ENCODE peak calls at places on chromosomes 16 and 17, in nine cellular contexts. K is effector memory CD8-positive, alpha-beta T cell; F is heart left ventricle; S is HEK293T; G is NCI-H1092; N is DMS79; L is cardiac fibroblast; Z is NCI-H2171; Y is C1 segment of cervical spinal cord. C is an unnamed sample.

GRCh38 chr16:89355686-89356085 is 134.7 kb downstream of the ANKRD11 start:
- DNase-seq in K (no peak), F (no peak), S (no peak), G (no peak), N (no peak), L (no peak), Z (no peak), Y (no peak), C (no peak)

GRCh38 chr16:25108054-25108453 is 3.5 kb upstream of the LCMT1 start:
- DNase-seq in K (peak), F (no peak), S (no peak), G (peak), N (no peak), L (no peak), Z (no peak), Y (no peak), C (peak)

GRCh38 chr17:64001763-64002529 is 3.8 kb downstream of the PRR29 start:
- DNase-seq in K (no peak), F (peak), S (no peak), G (no peak), N (no peak), L (peak), Z (no peak), Y (no peak), C (no peak)

GRCh38 chr17:53135969-53136368 is 686.8 kb upstream of the KIF2B start:
- DNase-seq in K (no peak), F (no peak), S (no peak), G (no peak), N (no peak), L (no peak), Z (no peak), Y (no peak), C (no peak)

GRCh38 chr17:57732062-57732461 is 13.0 kb downstream of the CCDC182 start:
- DNase-seq in K (no peak), F (no peak), S (no peak), G (no peak), N (peak), L (no peak), Z (peak), Y (no peak), C (no peak)

GRCh38 chr17:78401246-78401645 is 22.8 kb downstream of the PGS1 start:
- DNase-seq in K (no peak), F (no peak), S (no peak), G (no peak), N (no peak), L (peak), Z (no peak), Y (no peak), C (peak)

GRCh38 chr16:71623597-71623996 is 2.4 kb upstream of the MARVELD3 start:
- DNase-seq in K (no peak), F (no peak), S (no peak), G (no peak), N (no peak), L (no peak), Z (no peak), Y (no peak), C (no peak)

GRCh38 chr17:31112001-31112661 is 17.4 kb downstream of the NF1 start:
- DNase-seq in K (no peak), F (no peak), S (no peak), G (no peak), N (no peak), L (no peak), Z (no peak), Y (no peak), C (peak)

GRCh38 chr16:68792465-68793324 is 50.6 kb upstream of the TANGO6 start:
- DNase-seq in K (no peak), F (no peak), S (no peak), G (no peak), N (no peak), L (peak), Z (peak), Y (no peak), C (peak)

GRCh38 chr16:50310308-50311133 is 44.2 kb downstream of the ADCY7 start:
- DNase-seq in K (no peak), F (no peak), S (no peak), G (no peak), N (no peak), L (no peak), Z (no peak), Y (no peak), C (no peak)

GRCh38 chr17:1174490-1174889 is 5.3 kb downstream of the ABR start:
- DNase-seq in K (no peak), F (no peak), S (no peak), G (no peak), N (no peak), L (no peak), Z (no peak), Y (no peak), C (no peak)

GRCh38 chr16:4556112-4556511 is at the start of gene C16orf96:
- DNase-seq in K (no peak), F (no peak), S (no peak), G (no peak), N (no peak), L (no peak), Z (no peak), Y (no peak), C (peak)

GRCh38 chr17:36469733-36470132 is 16.7 kb upstream of the ZNHIT3 start:
- DNase-seq in K (no peak), F (no peak), S (no peak), G (no peak), N (no peak), L (no peak), Z (no peak), Y (no peak), C (no peak)

C was measured in A172.